ENCODE peak calls at places on chromosomes 13 and 19, in four cellular contexts. R is A549, H is WTC11, X is K562. V is an unnamed sample.
A peak's percentile ranks its signal among the peaks of the same experiment; 100 is the strongest.

GRCh38 chr13:112896736-112897602 is 72.0 kb upstream of the MCF2L start:
- DNase-seq in R (no peak), H (peak; percentile 8), X (no peak), V (no peak)

GRCh38 chr13:35978607-35979316 is 152.4 kb downstream of the DCLK1 start:
- DNase-seq in R (peak; percentile 12), H (peak; percentile 27), X (peak; percentile 33), V (peak; percentile 72)

GRCh38 chr19:1089126-1089771 is 5.9 kb downstream of the POLR2E start:
- DNase-seq in R (no peak), H (no peak), X (no peak), V (no peak)

GRCh38 chr19:3612901-3613741 is 6.4 kb upstream of the TBXA2R start:
- DNase-seq in R (no peak), H (peak; percentile 79), X (peak; percentile 87), V (peak; percentile 77)

GRCh38 chr13:91313581-91313980 is 33.9 kb upstream of the MIR17HG start:
- DNase-seq in R (no peak), H (no peak), X (no peak), V (no peak)

GRCh38 chr19:43526884-43527859 is at the start of gene ETHE1:
- DNase-seq in R (peak; percentile 89), H (peak; percentile 89), X (peak; percentile 90), V (peak; percentile 92)

GRCh38 chr19:42113641-42114348 is 18.5 kb downstream of the POU2F2 start:
- DNase-seq in R (peak; percentile 97), H (no peak), X (no peak), V (no peak)

GRCh38 chr13:74026753-74027152 is 107.5 kb downstream of the KLF12 start:
- DNase-seq in R (no peak), H (peak; percentile 53), X (no peak), V (no peak)

GRCh38 chr19:18687740-18688465 is 4.4 kb downstream of the CRTC1 start:
- DNase-seq in R (no peak), H (no peak), X (no peak), V (no peak)

GRCh38 chr13:95137096-95137495 is 164.2 kb downstream of the ABCC4 start:
- DNase-seq in R (no peak), H (no peak), X (no peak), V (no peak)

GRCh38 chr13:73224708-73225107 is 165.9 kb downstream of the KLF5 start:
- DNase-seq in R (no peak), H (no peak), X (no peak), V (no peak)

GRCh38 chr13:83248751-83249150 is 633.5 kb downstream of the SLITRK1 start:
- DNase-seq in R (no peak), H (no peak), X (no peak), V (no peak)

GRCh38 chr19:9912551-9913236 is 23.6 kb downstream of the OLFM2 start:
- DNase-seq in R (no peak), H (no peak), X (no peak), V (no peak)

GRCh38 chr13:50170447-50171037 is 155.3 kb downstream of the KCNRG start:
- DNase-seq in R (no peak), H (no peak), X (no peak), V (no peak)

GRCh38 chr13:44249439-44249838 is 124.2 kb upstream of the SERP2 start:
- DNase-seq in R (no peak), H (no peak), X (no peak), V (no peak)

GRCh38 chr13:24261566-24261965 is 47.8 kb upstream of the C1QTNF9 start:
- DNase-seq in R (no peak), H (no peak), X (no peak), V (no peak)

GRCh38 chr19:5809053-5809452 is 4.2 kb downstream of the NRTN start:
- DNase-seq in R (no peak), H (no peak), X (no peak), V (no peak)

GRCh38 chr19:48745208-48745995 is 1.3 kb downstream of the IZUMO1 start:
- DNase-seq in R (peak; percentile 86), H (peak; percentile 70), X (peak; percentile 66), V (no peak)

GRCh38 chr13:112153364-112153763 is 86.4 kb downstream of the SOX1 start:
- DNase-seq in R (no peak), H (no peak), X (no peak), V (no peak)

GRCh38 chr19:1767464-1767933 is 14.2 kb downstream of the ONECUT3 start:
- DNase-seq in R (peak; percentile 71), H (peak; percentile 79), X (peak; percentile 89), V (no peak)

GRCh38 chr19:4373601-4374441 is 26.5 kb downstream of the SH3GL1 start:
- DNase-seq in R (no peak), H (no peak), X (no peak), V (no peak)

GRCh38 chr13:113074876-113075275 is 30.7 kb upstream of the F7 start:
- DNase-seq in R (no peak), H (no peak), X (no peak), V (no peak)

GRCh38 chr13:35923347-35923746 is 207.8 kb downstream of the DCLK1 start:
- DNase-seq in R (peak; percentile 47), H (no peak), X (no peak), V (no peak)

GRCh38 chr13:93172109-93172508 is 54.5 kb upstream of the GPC6 start:
- DNase-seq in R (no peak), H (peak; percentile 16), X (no peak), V (no peak)

GRCh38 chr13:50366488-50367174 is 351.4 kb downstream of the KCNRG start:
- DNase-seq in R (no peak), H (no peak), X (no peak), V (no peak)

GRCh38 chr13:77460195-77460594 is 75.3 kb upstream of the SCEL start:
- DNase-seq in R (no peak), H (no peak), X (no peak), V (no peak)

GRCh38 chr19:43594710-43595604 is 977 bp downstream of the IRGQ start:
- DNase-seq in R (no peak), H (peak; percentile 81), X (peak; percentile 52), V (no peak)

GRCh38 chr13:40578055-40578454 is 88.4 kb downstream of the FOXO1 start:
- DNase-seq in R (no peak), H (no peak), X (no peak), V (no peak)

GRCh38 chr13:37173214-37173613 is 67.8 kb upstream of the CSNK1A1L start:
- DNase-seq in R (no peak), H (no peak), X (no peak), V (no peak)

GRCh38 chr13:100808330-100808729 is 133.7 kb upstream of the TMTC4 start:
- DNase-seq in R (no peak), H (no peak), X (no peak), V (no peak)

GRCh38 chr13:20519887-20520286 is 5.8 kb downstream of the CRYL1 start:
- DNase-seq in R (no peak), H (no peak), X (no peak), V (no peak)

DNA sequence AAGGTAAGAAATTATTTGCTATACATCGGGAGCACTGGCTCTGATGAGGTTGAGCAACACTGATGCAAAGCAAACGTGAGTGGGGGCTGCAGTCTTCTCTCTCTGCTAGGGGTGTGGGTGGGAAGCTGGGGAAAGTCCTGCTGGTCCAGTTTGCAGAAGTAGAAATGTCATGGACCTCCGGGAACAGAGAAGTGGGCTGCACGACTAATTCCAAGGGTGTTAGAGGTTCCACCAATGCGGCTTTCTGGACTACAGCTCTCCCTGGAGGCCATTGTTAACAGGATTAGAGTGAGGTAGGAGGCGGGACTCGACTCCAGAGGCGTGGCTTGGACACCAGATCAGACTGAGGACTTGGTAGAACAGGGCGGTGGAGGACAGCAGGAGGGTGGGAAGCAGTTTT is 5.7 kb upstream of the FBXO27 start:
- DNase-seq in R (peak; percentile 99), H (peak; percentile 69), X (peak; percentile 76), V (peak; percentile 67)
- TF ChIP-seq MAX in R (no peak), H (no peak), X (no peak), V (no peak)

GRCh38 chr13:33817843-33818661 is at the start of gene RFC3:
- DNase-seq in R (peak; percentile 60), H (peak; percentile 86), X (peak; percentile 70), V (peak; percentile 89)
- TF ChIP-seq CTCF in R (no peak), H (no peak), X (no peak), V (no peak)

GRCh38 chr19:46644720-46645119 is 8.7 kb upstream of the GNG8 start:
- DNase-seq in R (no peak), H (no peak), X (no peak), V (no peak)

GRCh38 chr19:46646402-46646801 is 10.4 kb upstream of the GNG8 start:
- DNase-seq in R (no peak), H (no peak), X (no peak), V (no peak)

GRCh38 chr19:46648070-46648960 is 12.3 kb upstream of the GNG8 start:
- DNase-seq in R (no peak), H (no peak), X (no peak), V (no peak)

GRCh38 chr19:46650445-46650844 is 10.5 kb downstream of the DACT3 start:
- DNase-seq in R (no peak), H (no peak), X (peak; percentile 3), V (no peak)

GRCh38 chr19:46648961-46649960 is 11.7 kb downstream of the DACT3 start:
- DNase-seq in R (no peak), H (no peak), X (peak; percentile 4), V (no peak)
- TF ChIP-seq MAX in R (no peak), H (no peak), X (no peak), V (no peak)

DNA sequence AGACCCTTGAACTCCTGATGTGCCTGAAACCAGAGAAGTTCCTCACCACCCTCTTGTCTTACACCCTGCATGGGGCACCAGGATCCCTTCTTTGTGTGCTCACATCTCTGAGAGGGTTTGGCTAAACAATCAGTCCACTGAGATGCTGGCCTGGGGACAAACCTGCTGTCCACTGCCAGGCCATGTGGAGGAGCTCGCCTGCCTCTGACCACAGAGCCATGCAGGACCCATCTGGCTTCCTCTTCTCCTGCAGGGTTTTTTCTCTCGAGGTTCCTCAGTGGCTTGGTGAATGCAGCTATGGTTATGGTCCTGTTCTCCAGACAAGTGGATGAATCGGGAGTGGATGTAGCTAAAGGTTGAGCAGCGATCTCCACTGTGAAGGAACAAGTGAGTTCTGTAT is 49.1 kb upstream of the MEDAG start:
- DNase-seq in R (no peak), H (no peak), X (no peak), V (no peak)
- TF ChIP-seq CTCF in R (no peak), H (no peak), X (no peak), V (no peak)

GRCh38 chr19:38134538-38135149 is 89.4 kb downstream of the DPF1 start:
- DNase-seq in R (peak; percentile 81), H (peak; percentile 58), X (peak; percentile 73), V (no peak)
- TF ChIP-seq MAX in R (peak; percentile 76), H (no peak), X (peak; percentile 43), V (peak; percentile 68)

GRCh38 chr13:48233097-48233885 is at the start of gene ITM2B:
- DNase-seq in R (peak; percentile 32), H (peak; percentile 70), X (peak; percentile 89), V (no peak)
- TF ChIP-seq CTCF in R (peak; percentile 27), H (no peak), X (peak; percentile 44), V (peak; percentile 26)

GRCh38 chr13:45717324-45717723 is 15.2 kb downstream of the CBY2 start:
- DNase-seq in R (no peak), H (no peak), X (no peak), V (no peak)
- TF ChIP-seq MAX in R (no peak), H (no peak), X (no peak), V (no peak)